ENCODE peak calls at places on chromosomes 11 and 22, in ten cellular contexts. A is cardiac muscle cell, K is hepatic stellate cell, M is spleen, T is bronchial epithelial cell, S is GM20000, W is heart right ventricle, E is NCI-H1092 treated with DMSO at 0.1 percent for 48 hours, I is naive B cell, X is C1 segment of cervical spinal cord. B is an unnamed sample.

GRCh38 chr11:105168457-105168856 is 28.9 kb upstream of the CARD18 start:
- DNase-seq in X (no peak), T (peak; percentile 51), S (no peak), A (no peak), I (no peak), E (no peak), W (no peak), K (no peak), M (no peak), B (no peak)

GRCh38 chr11:67119577-67120391 is 721 bp downstream of the KDM2A start:
- DNase-seq in I (peak; percentile 16), X (peak; percentile 66), T (no peak), A (peak; percentile 46), E (peak; percentile 20), M (peak; percentile 84), W (peak; percentile 23), K (peak; percentile 42), S (peak; percentile 62), B (no peak)

GRCh38 chr11:75867778-75868374 is 52.9 kb downstream of the UVRAG start:
- DNase-seq in E (peak; percentile 56), T (peak; percentile 52), K (peak; percentile 42), X (no peak), S (peak; percentile 35), W (no peak), I (peak; percentile 48), A (peak; percentile 80), M (no peak), B (peak; percentile 2)

GRCh38 chr11:130858215-130858614 is 58.1 kb downstream of the SNX19 start:
- DNase-seq in W (no peak), M (no peak), T (peak; percentile 46), A (peak; percentile 28), K (no peak), S (no peak), X (no peak), E (no peak), I (no peak), B (no peak)

GRCh38 chr11:128195057-128195751 is 392.2 kb downstream of the ETS1 start:
- DNase-seq in T (no peak), K (no peak), A (no peak), E (no peak), S (no peak), X (no peak), I (peak; percentile 40), M (no peak), W (no peak), B (no peak)

GRCh38 chr22:32987081-32987631 is 71.0 kb downstream of the SYN3 start:
- DNase-seq in I (no peak), W (no peak), K (no peak), X (no peak), A (no peak), M (no peak), E (no peak), T (peak; percentile 89), S (no peak), B (no peak)

GRCh38 chr22:43451651-43452050 is 39.8 kb downstream of the MPPED1 start:
- DNase-seq in A (no peak), S (no peak), W (no peak), T (no peak), E (no peak), M (peak; percentile 34), K (no peak), X (no peak), I (no peak), B (no peak)

GRCh38 chr22:35154937-35155387 is 89.0 kb downstream of the ISX start:
- DNase-seq in E (peak; percentile 68), M (peak; percentile 67), S (peak; percentile 62), T (peak; percentile 39), K (peak; percentile 63), I (peak; percentile 7), A (peak; percentile 82), X (no peak), W (peak; percentile 31), B (no peak)

GRCh38 chr11:86938900-86939880 is 16.0 kb downstream of the FZD4 start:
- DNase-seq in I (peak; percentile 20), T (peak; percentile 65), E (peak; percentile 70), M (no peak), S (peak; percentile 42), X (no peak), A (peak; percentile 71), W (no peak), K (no peak), B (no peak)

GRCh38 chr22:43207849-43208702 is 21.1 kb upstream of the TTLL12 start:
- DNase-seq in E (no peak), M (no peak), S (no peak), A (no peak), X (no peak), T (no peak), K (no peak), I (no peak), W (no peak), B (no peak)

GRCh38 chr11:101346591-101346990 is 217.0 kb upstream of the PGR start:
- DNase-seq in K (peak; percentile 1), W (no peak), E (no peak), A (no peak), X (no peak), I (no peak), S (no peak), M (no peak), T (peak; percentile 16), B (no peak)

GRCh38 chr11:116465056-116465455 is 307.7 kb downstream of the BUD13 start:
- DNase-seq in T (no peak), K (no peak), S (no peak), X (no peak), E (no peak), A (no peak), M (no peak), I (no peak), W (no peak), B (peak; percentile 15)

B was measured in DMS79.